ENCODE peak calls at places on chromosomes 16 and 17, in five cellular contexts. R is Peyer's patch; T is naive thymus-derived CD4-positive, alpha-beta T cell; U is suprapubic skin; C is OCI-LY7. E is an unnamed sample. For H3K4me1, the result is how much of the 10 kb centered on the place peaks cover.

GRCh38 chr17:57551321-57552079 is 193.6 kb downstream of the CCDC182 start:
- DNase-seq in R (peak), T (no peak), U (no peak), C (peak), E (no peak)

GRCh38 chr17:14201087-14201486 is 35.6 kb downstream of the CDRT15 start:
- DNase-seq in R (peak), T (no peak), U (no peak), C (no peak), E (no peak)

GRCh38 chr17:7261377-7262191 is 694 bp downstream of the CLDN7 start:
- DNase-seq in R (no peak), T (no peak), U (no peak), C (no peak), E (no peak)

GRCh38 chr16:89478576-89479221 is 11.7 kb downstream of the ANKRD11 start:
- DNase-seq in R (no peak), T (no peak), U (no peak), C (no peak), E (no peak)

GRCh38 chr16:85393674-85394510 is 219.2 kb upstream of the GSE1 start:
- DNase-seq in R (peak), T (peak), U (no peak), C (peak), E (no peak)

GRCh38 chr16:89473791-89474414 is 16.5 kb downstream of the ANKRD11 start:
- DNase-seq in R (no peak), T (no peak), U (no peak), C (no peak), E (no peak)

GRCh38 chr17:17140590-17140980 is 65.5 kb downstream of the PLD6 start:
- DNase-seq in R (no peak), T (no peak), U (no peak), C (no peak), E (no peak)

GRCh38 chr16:77290451-77291110 is 91.4 kb downstream of the SYCE1L start:
- DNase-seq in R (no peak), T (no peak), U (no peak), C (no peak), E (no peak)

GRCh38 chr17:72587773-72588511 is 467.1 kb downstream of the SOX9 start:
- DNase-seq in R (no peak), T (no peak), U (no peak), C (peak), E (no peak)

GRCh38 chr17:46024590-46024989 is 25.5 kb downstream of the STH start:
- DNase-seq in R (no peak), T (no peak), U (no peak), C (no peak), E (no peak)
- H3K4me1 ChIP-seq in R (under half), T (under half), U (under half), C (under half), E (under half)

GRCh38 chr17:59766486-59766885 is 59.0 kb downstream of the VMP1 start:
- DNase-seq in R (no peak), T (no peak), U (no peak), C (no peak), E (no peak)
- H3K4me1 ChIP-seq in R (under half), T (under half), U (under half), C (under half), E (under half)

GRCh38 chr16:65185379-65185778 is 63.5 kb upstream of the CDH11 start:
- DNase-seq in R (no peak), T (no peak), U (no peak), C (no peak), E (no peak)
- H3K4me1 ChIP-seq in R (under half), T (under half), U (under half), C (under half), E (under half)

GRCh38 chr17:38742431-38743308 is 5.5 kb downstream of the PCGF2 start:
- DNase-seq in R (peak), T (no peak), U (no peak), C (peak), E (peak)

GRCh38 chr17:38745545-38745944 is 2.6 kb downstream of the PCGF2 start:
- DNase-seq in R (no peak), T (no peak), U (no peak), C (peak), E (no peak)

GRCh38 chr17:38741443-38741842 is 6.7 kb downstream of the PCGF2 start:
- DNase-seq in R (no peak), T (no peak), U (no peak), C (no peak), E (no peak)

GRCh38 chr17:38741853-38742421 is 6.2 kb downstream of the PCGF2 start:
- DNase-seq in R (peak), T (no peak), U (no peak), C (no peak), E (no peak)

DNA sequence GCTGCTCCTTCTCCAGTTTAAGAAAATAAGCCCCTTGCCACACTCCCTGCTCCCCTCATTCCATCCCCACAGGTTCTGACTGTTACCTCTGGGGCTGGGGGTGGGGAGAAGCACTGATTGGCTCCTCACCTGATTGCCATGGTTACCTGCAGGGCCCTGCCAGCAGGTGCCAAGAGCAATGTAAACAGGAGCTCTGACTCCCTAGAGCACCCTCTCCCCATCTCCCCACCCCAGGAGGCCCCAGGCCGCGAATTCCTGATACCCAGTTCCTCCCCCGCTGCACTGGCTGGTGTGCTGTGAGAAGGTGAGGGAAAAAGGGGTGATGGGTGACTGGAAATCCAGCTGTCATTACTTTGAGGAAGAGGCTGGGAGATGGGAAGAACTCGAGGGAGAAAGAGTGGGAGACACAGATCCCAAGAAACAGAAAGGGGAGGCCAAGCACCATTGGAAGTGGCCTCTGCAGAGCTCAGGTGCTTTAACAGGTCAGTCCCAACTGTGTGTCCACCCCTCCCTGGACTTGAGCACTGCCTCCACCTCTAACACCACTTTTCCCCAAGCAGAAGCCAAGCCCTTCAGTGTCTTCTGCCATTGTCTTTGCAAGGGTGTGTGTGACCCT is 4.5 kb downstream of the PCGF2 start:
- DNase-seq in R (no peak), T (no peak), U (no peak), C (peak), E (no peak)
- H3K4me1 ChIP-seq in R (half or more), T (under half), U (half or more), C (half or more), E (under half)

GRCh38 chr17:60087882-60088669 is 9.4 kb upstream of the HEATR6 start:
- DNase-seq in R (no peak), T (no peak), U (no peak), C (no peak), E (no peak)

GRCh38 chr17:60079401-60079861 is 710 bp upstream of the HEATR6 start:
- DNase-seq in R (no peak), T (no peak), U (no peak), C (no peak), E (no peak)

GRCh38 chr17:60080545-60080944 is 1.8 kb upstream of the HEATR6 start:
- DNase-seq in R (no peak), T (no peak), U (no peak), C (no peak), E (no peak)

GRCh38 chr17:60086822-60087591 is 8.3 kb upstream of the HEATR6 start:
- DNase-seq in R (no peak), T (no peak), U (no peak), C (no peak), E (no peak)

DNA sequence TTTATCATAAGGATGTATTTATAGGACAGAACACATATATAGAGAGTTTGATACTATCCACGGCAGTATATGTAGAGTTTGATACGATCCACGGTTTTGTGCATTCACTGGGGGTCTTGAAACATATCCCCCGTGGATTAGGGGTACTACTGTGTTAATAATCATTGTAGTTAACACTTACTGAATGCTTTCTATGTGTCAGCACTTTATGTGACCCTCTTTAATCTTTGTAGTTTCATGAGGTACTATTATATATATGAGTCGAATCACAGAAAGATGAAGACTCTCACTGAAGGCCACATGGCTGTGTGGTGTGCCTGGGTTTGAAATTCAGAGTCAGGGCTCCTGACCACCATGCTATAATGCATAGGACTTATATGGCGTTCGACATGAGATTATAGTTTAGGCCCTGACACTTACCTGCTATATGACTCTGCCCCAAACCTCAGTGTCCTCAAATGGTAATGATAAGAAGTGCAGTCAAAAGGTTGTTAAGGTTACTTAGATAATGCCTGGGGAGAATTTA is 4.3 kb upstream of the HEATR6 start:
- DNase-seq in R (no peak), T (no peak), U (no peak), C (no peak), E (no peak)
- H3K4me1 ChIP-seq in R (under half), T (under half), U (under half), C (under half), E (under half)

GRCh38 chr16:23500866-23501234 is 9.4 kb downstream of the GGA2 start:
- DNase-seq in R (no peak), T (no peak), U (no peak), C (no peak), E (no peak)
- H3K4me1 ChIP-seq in R (under half), T (under half), U (half or more), C (half or more), E (under half)

E was measured in thoracic aorta.